ENCODE peak calls at places on chromosomes 13 and 19, in seven cellular contexts. S is effector memory CD4-positive, alpha-beta T cell; P is thyroid gland; N is heart left ventricle; V is prostate gland; X is heart right ventricle; M is SJSA1. Z is an unnamed sample.
A peak's percentile ranks its signal among the peaks of the same experiment; 100 is the strongest.

GRCh38 chr19:33348301-33349010 is 25.1 kb upstream of the CEBPG start:
- DNase-seq in S (no peak), P (peak; percentile 30), N (no peak), V (no peak), X (no peak), M (no peak), Z (no peak)

GRCh38 chr13:35722438-35723060 is 246.1 kb upstream of the MAB21L1 start:
- DNase-seq in S (no peak), P (no peak), N (no peak), V (no peak), X (no peak), M (no peak), Z (no peak)

GRCh38 chr19:12793290-12794195 is 2.3 kb downstream of the JUNB start:
- DNase-seq in S (peak; percentile 92), P (peak; percentile 95), N (peak; percentile 97), V (peak; percentile 94), X (peak; percentile 95), M (peak; percentile 99), Z (peak; percentile 97)

GRCh38 chr13:114005206-114005720 is 31.4 kb upstream of the C13orf46 start:
- DNase-seq in S (no peak), P (no peak), N (peak; percentile 46), V (no peak), X (no peak), M (no peak), Z (no peak)

GRCh38 chr19:41940443-41941409 is 12.5 kb upstream of the ERFL start:
- DNase-seq in S (no peak), P (no peak), N (no peak), V (no peak), X (no peak), M (no peak), Z (peak; percentile 61)

GRCh38 chr19:566403-566802 is 6.0 kb upstream of the BSG start:
- DNase-seq in S (no peak), P (no peak), N (no peak), V (peak; percentile 77), X (no peak), M (no peak), Z (no peak)

GRCh38 chr19:44988896-44989563 is 12.2 kb upstream of the RELB start:
- DNase-seq in S (peak; percentile 60), P (peak; percentile 57), N (peak; percentile 82), V (peak; percentile 40), X (peak; percentile 65), M (peak; percentile 33), Z (peak; percentile 83)

GRCh38 chr13:31538067-31539042 is 201.0 kb upstream of the RXFP2 start:
- DNase-seq in S (no peak), P (no peak), N (no peak), V (no peak), X (no peak), M (peak; percentile 18), Z (peak; percentile 69)

GRCh38 chr13:101327844-101328243 is 88.5 kb downstream of the NALCN start:
- DNase-seq in S (no peak), P (no peak), N (no peak), V (no peak), X (no peak), M (no peak), Z (no peak)

GRCh38 chr19:7610491-7611240 is 15.0 kb downstream of the CAMSAP3 start:
- DNase-seq in S (no peak), P (no peak), N (no peak), V (no peak), X (no peak), M (no peak), Z (no peak)

GRCh38 chr19:4089400-4089908 is 22.8 kb upstream of the ZBTB7A start:
- DNase-seq in S (peak; percentile 34), P (no peak), N (no peak), V (no peak), X (no peak), M (no peak), Z (no peak)

GRCh38 chr13:71798723-71799122 is 68.3 kb downstream of the DACH1 start:
- DNase-seq in S (no peak), P (no peak), N (no peak), V (no peak), X (no peak), M (no peak), Z (no peak)

GRCh38 chr19:7902796-7903243 is 857 bp upstream of the MAP2K7 start:
- DNase-seq in S (no peak), P (no peak), N (no peak), V (no peak), X (no peak), M (no peak), Z (no peak)

GRCh38 chr19:51830263-51830662 is 35.3 kb downstream of the FPR3 start:
- DNase-seq in S (no peak), P (no peak), N (no peak), V (no peak), X (no peak), M (no peak), Z (no peak)

GRCh38 chr13:22252281-22252830 is 581.5 kb downstream of the FGF9 start:
- DNase-seq in S (no peak), P (no peak), N (no peak), V (no peak), X (no peak), M (no peak), Z (no peak)

GRCh38 chr13:41418027-41418426 is 39.3 kb upstream of the RGCC start:
- DNase-seq in S (no peak), P (no peak), N (no peak), V (no peak), X (no peak), M (peak; percentile 23), Z (peak; percentile 47)

GRCh38 chr19:19355606-19356139 is 35.0 kb downstream of the MAU2 start:
- DNase-seq in S (no peak), P (no peak), N (no peak), V (no peak), X (no peak), M (no peak), Z (no peak)

GRCh38 chr19:29404015-29404414 is 121.8 kb upstream of the VSTM2B start:
- DNase-seq in S (no peak), P (no peak), N (no peak), V (no peak), X (no peak), M (no peak), Z (no peak)

GRCh38 chr19:4014541-4015491 is 7.3 kb downstream of the PIAS4 start:
- DNase-seq in S (peak; percentile 9), P (no peak), N (peak; percentile 82), V (no peak), X (peak; percentile 70), M (no peak), Z (no peak)

GRCh38 chr13:47213057-47213456 is 316.2 kb upstream of the HTR2A start:
- DNase-seq in S (no peak), P (no peak), N (no peak), V (no peak), X (no peak), M (no peak), Z (no peak)

GRCh38 chr19:28553005-28553404 is 659.9 kb downstream of the UQCRFS1 start:
- DNase-seq in S (no peak), P (no peak), N (no peak), V (no peak), X (no peak), M (no peak), Z (no peak)

DNA sequence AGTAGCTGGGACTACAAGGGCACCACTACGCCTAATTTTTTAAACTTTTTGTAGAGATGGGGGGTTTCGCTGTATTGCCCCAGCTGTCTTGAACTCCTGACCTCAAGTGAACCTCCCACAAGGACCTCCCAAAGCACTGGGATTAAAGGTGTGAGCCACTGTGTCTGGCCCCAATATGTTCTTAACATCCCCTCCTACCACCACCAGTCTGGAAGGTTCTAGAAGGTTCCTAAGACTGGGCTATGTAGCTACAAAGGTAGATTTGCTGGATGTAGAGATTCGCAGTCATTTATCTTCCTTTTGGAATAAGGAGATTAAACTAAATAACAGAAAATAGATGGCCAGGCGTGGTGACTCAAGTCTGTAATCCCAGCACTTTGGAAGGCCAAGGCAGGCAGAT is 5.3 kb downstream of the HSD17B14 start:
- DNase-seq in S (no peak), P (no peak), N (no peak), V (no peak), X (no peak), M (no peak), Z (no peak)
- H3K4me1 ChIP-seq in S (peaks cover 9% of the 10 kb centered on the region), P (peaks cover 10% of the 10 kb centered on the region), N (peaks cover 2% of the 10 kb centered on the region), V (no peaks in the 10 kb centered on the region), X (no peaks in the 10 kb centered on the region), M (no peaks in the 10 kb centered on the region), Z (peaks cover 3% of the 10 kb centered on the region)

DNA sequence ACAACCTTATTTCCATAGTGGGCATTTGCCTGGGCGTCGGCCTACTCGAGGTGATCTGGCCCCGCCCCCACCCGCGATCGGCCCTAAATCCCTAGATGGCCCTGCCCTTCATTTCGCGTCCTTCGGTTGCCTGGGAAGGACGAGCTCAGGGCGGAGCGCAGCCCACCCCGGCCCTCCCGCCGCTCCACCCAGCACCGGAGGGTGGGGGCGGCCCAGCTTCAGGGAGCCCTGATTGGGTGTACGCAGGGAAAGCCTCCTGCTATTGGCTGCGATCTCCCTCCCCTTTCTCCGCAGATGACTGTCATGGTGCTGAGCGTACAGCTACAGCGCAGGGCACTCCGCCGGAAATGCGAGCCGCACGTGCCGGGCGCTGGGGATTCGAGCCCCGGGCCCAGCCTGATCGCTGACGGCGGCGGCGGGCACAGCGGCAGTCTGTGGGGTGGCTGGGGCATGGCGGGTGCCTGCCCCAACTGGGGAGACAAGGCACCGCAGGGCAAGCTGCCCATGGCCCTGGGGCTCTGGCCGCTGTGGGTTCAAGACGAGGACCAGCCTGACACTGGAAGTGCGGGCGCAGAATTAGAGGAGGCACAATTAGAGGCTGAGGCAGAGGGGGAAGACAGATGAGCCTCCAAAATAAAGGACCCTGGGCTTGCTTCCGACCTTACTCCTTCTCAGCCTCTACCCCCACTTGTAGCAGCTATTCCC is 4.3 kb downstream of the CD37 start:
- DNase-seq in S (no peak), P (peak; percentile 82), N (peak; percentile 90), V (peak; percentile 88), X (peak; percentile 88), M (no peak), Z (peak; percentile 33)
- H3K4me3 ChIP-seq in S (no peak overlapping the region), P (no peak overlapping the region), N (peak overlapping the region; percentile 52), V (peak overlapping the region; percentile 26), X (peak overlapping the region; percentile 45), M (no peak overlapping the region), Z (peak overlapping the region; percentile 50)

GRCh38 chr19:10395853-10396355 is 7.4 kb downstream of the CDC37 start:
- DNase-seq in S (no peak), P (no peak), N (no peak), V (no peak), X (no peak), M (no peak), Z (no peak)

GRCh38 chr19:10402441-10403038 is 802 bp downstream of the CDC37 start:
- DNase-seq in S (peak; percentile 50), P (no peak), N (peak; percentile 77), V (no peak), X (peak; percentile 51), M (no peak), Z (peak; percentile 70)

GRCh38 chr19:10399878-10400277 is 3.5 kb downstream of the CDC37 start:
- DNase-seq in S (no peak), P (no peak), N (peak; percentile 81), V (no peak), X (peak; percentile 75), M (no peak), Z (no peak)

GRCh38 chr19:10395436-10395835 is 7.9 kb downstream of the CDC37 start:
- DNase-seq in S (no peak), P (no peak), N (no peak), V (no peak), X (no peak), M (no peak), Z (no peak)

GRCh38 chr19:10398819-10399218 is 4.5 kb downstream of the CDC37 start:
- DNase-seq in S (no peak), P (no peak), N (no peak), V (no peak), X (no peak), M (no peak), Z (no peak)
- H3K36me3 ChIP-seq in S (peaks cover 16% of the 10 kb centered on the region), P (peaks cover 20% of the 10 kb centered on the region), N (peaks cover 34% of the 10 kb centered on the region), V (peaks cover 8% of the 10 kb centered on the region), X (peaks cover 16% of the 10 kb centered on the region), M (peaks cover 73% of the 10 kb centered on the region), Z (peaks cover 31% of the 10 kb centered on the region)

GRCh38 chr19:10766049-10766623 is 48.3 kb downstream of the DNM2 start:
- DNase-seq in S (no peak), P (peak; percentile 76), N (no peak), V (no peak), X (no peak), M (no peak), Z (no peak)
- H3K4me1 ChIP-seq in S (peaks cover 49% of the 10 kb centered on the region), P (peaks cover 33% of the 10 kb centered on the region), N (peaks cover 87% of the 10 kb centered on the region), V (peaks cover 13% of the 10 kb centered on the region), X (peaks cover 88% of the 10 kb centered on the region), M (no peaks in the 10 kb centered on the region), Z (peaks cover 40% of the 10 kb centered on the region)